ENCODE peak calls at places on chromosomes 2 and 18, in ten cellular contexts. Y, X, C, A, S, Q, G, M, F and T are unnamed samples.

GRCh38 chr2:70141754-70142589 is 48.8 kb downstream of the C2orf42 start:
- DNase-seq in Y (peak), X (peak), C (no peak), A (peak), S (peak), Q (no peak), G (peak), M (peak), F (no peak), T (no peak)

GRCh38 chr2:129050116-129050515 is 731.4 kb upstream of the HS6ST1 start:
- DNase-seq in Y (no peak), X (peak), C (no peak), A (no peak), S (no peak), Q (no peak), G (no peak), M (no peak), F (no peak), T (no peak)

GRCh38 chr2:191171708-191172355 is 21.0 kb upstream of the STAT4 start:
- DNase-seq in Y (no peak), X (no peak), C (peak), A (peak), S (no peak), Q (peak), G (no peak), M (peak), F (no peak), T (no peak)

GRCh38 chr2:223846524-223846923 is 9.1 kb upstream of the AP1S3 start:
- DNase-seq in Y (no peak), X (no peak), C (peak), A (peak), S (no peak), Q (peak), G (no peak), M (peak), F (no peak), T (no peak)

GRCh38 chr18:48080546-48080945 is 150.1 kb upstream of the SMAD2 start:
- DNase-seq in Y (no peak), X (peak), C (no peak), A (no peak), S (no peak), Q (no peak), G (no peak), M (no peak), F (no peak), T (no peak)

GRCh38 chr2:17043173-17043572 is 377.5 kb upstream of the CYRIA start:
- DNase-seq in Y (no peak), X (no peak), C (peak), A (no peak), S (no peak), Q (no peak), G (no peak), M (peak), F (no peak), T (no peak)

GRCh38 chr18:75391275-75392115 is 36.0 kb downstream of the SMIM21 start:
- DNase-seq in Y (no peak), X (no peak), C (no peak), A (no peak), S (no peak), Q (no peak), G (no peak), M (no peak), F (no peak), T (no peak)

GRCh38 chr2:165361511-165361910 is 108.0 kb upstream of the CSRNP3 start:
- DNase-seq in Y (no peak), X (no peak), C (no peak), A (no peak), S (no peak), Q (no peak), G (no peak), M (no peak), F (no peak), T (no peak)

GRCh38 chr18:49031511-49032188 is 80.9 kb upstream of the SMAD7 start:
- DNase-seq in Y (peak), X (peak), C (no peak), A (no peak), S (no peak), Q (no peak), G (no peak), M (no peak), F (peak), T (peak)

GRCh38 chr18:75111673-75112485 is 97.1 kb downstream of the PTGR3 start:
- DNase-seq in Y (no peak), X (no peak), C (peak), A (peak), S (no peak), Q (peak), G (no peak), M (no peak), F (no peak), T (no peak)

GRCh38 chr18:68676913-68677312 is 38.0 kb downstream of the TMX3 start:
- DNase-seq in Y (no peak), X (no peak), C (no peak), A (no peak), S (no peak), Q (no peak), G (no peak), M (peak), F (no peak), T (no peak)

GRCh38 chr2:120758181-120759048 is 22.7 kb downstream of the GLI2 start:
- DNase-seq in Y (peak), X (peak), C (no peak), A (no peak), S (peak), Q (no peak), G (no peak), M (peak), F (peak), T (peak)

GRCh38 chr2:74690571-74690970 is 36.5 kb downstream of the SEMA4F start:
- DNase-seq in Y (no peak), X (peak), C (peak), A (peak), S (peak), Q (peak), G (no peak), M (peak), F (no peak), T (no peak)

GRCh38 chr2:40543381-40543780 is 91.5 kb upstream of the SLC8A1 start:
- DNase-seq in Y (no peak), X (no peak), C (peak), A (no peak), S (no peak), Q (no peak), G (no peak), M (no peak), F (no peak), T (no peak)

GRCh38 chr2:140659293-140659692 is 1471.5 kb downstream of the LRP1B start:
- DNase-seq in Y (no peak), X (no peak), C (no peak), A (no peak), S (no peak), Q (peak), G (no peak), M (no peak), F (no peak), T (no peak)

GRCh38 chr18:49625021-49625691 is 63.3 kb downstream of the LIPG start:
- DNase-seq in Y (no peak), X (peak), C (no peak), A (no peak), S (no peak), Q (peak), G (no peak), M (no peak), F (no peak), T (no peak)

GRCh38 chr2:133810559-133810958 is 242.3 kb upstream of the NCKAP5 start:
- DNase-seq in Y (no peak), X (no peak), C (no peak), A (no peak), S (no peak), Q (no peak), G (no peak), M (no peak), F (no peak), T (no peak)

GRCh38 chr18:63339920-63340484 is 20.4 kb upstream of the BCL2 start:
- DNase-seq in Y (no peak), X (peak), C (peak), A (no peak), S (peak), Q (peak), G (peak), M (peak), F (no peak), T (no peak)

GRCh38 chr2:189267491-189267890 is 87.9 kb upstream of the COL5A2 start:
- DNase-seq in Y (no peak), X (no peak), C (no peak), A (no peak), S (no peak), Q (no peak), G (no peak), M (no peak), F (no peak), T (no peak)

GRCh38 chr2:1713156-1713838 is 31.0 kb downstream of the PXDN start:
- DNase-seq in Y (no peak), X (no peak), C (no peak), A (no peak), S (no peak), Q (no peak), G (no peak), M (no peak), F (no peak), T (no peak)

GRCh38 chr2:155947069-155947468 is 385.5 kb downstream of the NR4A2 start:
- DNase-seq in Y (no peak), X (no peak), C (no peak), A (no peak), S (no peak), Q (no peak), G (no peak), M (no peak), F (no peak), T (no peak)

GRCh38 chr2:147025611-147026010 is 819.2 kb upstream of the ACVR2A start:
- DNase-seq in Y (no peak), X (no peak), C (peak), A (no peak), S (no peak), Q (peak), G (no peak), M (peak), F (no peak), T (no peak)

GRCh38 chr2:50975546-50975945 is 56.4 kb downstream of the NRXN1 start:
- DNase-seq in Y (no peak), X (no peak), C (no peak), A (no peak), S (no peak), Q (no peak), G (no peak), M (no peak), F (no peak), T (no peak)

GRCh38 chr2:12202301-12202700 is 455.9 kb downstream of the LPIN1 start:
- DNase-seq in Y (no peak), X (no peak), C (no peak), A (no peak), S (no peak), Q (no peak), G (no peak), M (peak), F (no peak), T (no peak)

GRCh38 chr2:160596431-160596830 is 102.8 kb upstream of the RBMS1 start:
- DNase-seq in Y (no peak), X (no peak), C (no peak), A (no peak), S (no peak), Q (no peak), G (no peak), M (peak), F (no peak), T (no peak)

GRCh38 chr2:205902041-205902898 is 183.7 kb downstream of the INO80D start:
- DNase-seq in Y (no peak), X (no peak), C (peak), A (no peak), S (no peak), Q (peak), G (no peak), M (peak), F (no peak), T (no peak)

GRCh38 chr2:210224660-210225460 is at the start of gene ACADL:
- DNase-seq in Y (peak), X (peak), C (peak), A (peak), S (peak), Q (peak), G (no peak), M (peak), F (peak), T (no peak)

GRCh38 chr2:201984800-201985525 is 48.7 kb upstream of the FZD7 start:
- DNase-seq in Y (peak), X (no peak), C (no peak), A (no peak), S (no peak), Q (no peak), G (no peak), M (no peak), F (no peak), T (no peak)

GRCh38 chr18:42261731-42262130 is 306.7 kb downstream of the PIK3C3 start:
- DNase-seq in Y (no peak), X (no peak), C (no peak), A (no peak), S (no peak), Q (no peak), G (no peak), M (no peak), F (no peak), T (no peak)
- TF ChIP-seq CTCF in Y (no peak), X (no peak), C (no peak), A (no peak), S (no peak), Q (no peak), G (no peak), M (no peak), F (no peak), T (no peak)

DNA sequence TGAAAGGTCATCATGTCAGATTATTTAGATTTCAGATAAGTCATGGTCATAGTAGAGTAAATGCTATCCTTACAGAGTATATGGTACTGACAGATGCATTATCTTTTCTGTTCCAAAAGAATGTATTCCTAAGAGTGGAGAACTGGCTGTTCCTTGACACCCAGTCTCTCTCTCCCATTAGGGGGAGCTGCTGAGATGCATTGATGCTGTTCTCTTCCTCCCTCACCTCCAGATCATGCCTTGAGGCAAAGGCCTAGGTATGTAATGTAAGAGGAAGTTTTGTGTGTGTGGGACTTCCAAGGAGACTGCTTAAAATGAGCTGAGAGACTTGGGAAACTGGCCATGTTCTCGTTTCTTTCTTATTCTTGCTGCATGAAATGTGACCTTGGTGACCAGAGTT is 979.5 kb upstream of the CELF4 start:
- DNase-seq in Y (no peak), X (peak), C (peak), A (no peak), S (peak), Q (peak), G (no peak), M (no peak), F (no peak), T (no peak)
- TF ChIP-seq CTCF in Y (no peak), X (peak), C (peak), A (no peak), S (peak), Q (peak), G (no peak), M (no peak), F (no peak), T (no peak)

DNA sequence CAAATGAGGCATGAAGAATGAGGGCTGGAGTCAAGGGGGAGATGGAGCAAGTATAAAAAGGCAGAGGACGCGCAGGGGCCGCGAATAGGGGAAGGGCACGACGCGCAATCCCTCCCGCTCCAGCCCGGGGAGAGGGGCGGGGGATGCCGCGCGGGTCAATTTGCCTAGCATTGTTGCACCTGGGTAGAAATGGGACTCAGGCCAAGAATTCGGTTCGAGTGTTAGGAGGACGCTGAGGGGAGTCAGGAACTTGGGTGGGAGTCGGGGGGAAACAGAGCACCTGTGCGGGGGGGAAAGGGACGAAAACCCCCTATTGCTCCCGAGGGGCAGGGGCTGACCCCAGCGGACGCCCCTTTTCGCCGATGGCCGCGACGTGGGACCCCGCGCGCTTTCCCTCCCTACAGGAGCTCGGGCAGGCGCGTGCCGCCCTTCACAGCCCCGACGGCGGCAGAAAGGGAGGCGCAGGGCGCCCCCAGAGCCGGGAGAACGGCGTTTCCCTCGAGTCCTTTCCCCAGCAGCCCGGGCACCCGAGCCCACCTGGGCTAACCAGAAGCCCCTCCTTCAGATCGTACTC is 425 bp downstream of the PAIP2B start:
- DNase-seq in Y (peak), X (peak), C (no peak), A (peak), S (peak), Q (peak), G (peak), M (no peak), F (peak), T (peak)
- TF ChIP-seq CTCF in Y (no peak), X (peak), C (peak), A (peak), S (no peak), Q (peak), G (no peak), M (no peak), F (peak), T (peak)

DNA sequence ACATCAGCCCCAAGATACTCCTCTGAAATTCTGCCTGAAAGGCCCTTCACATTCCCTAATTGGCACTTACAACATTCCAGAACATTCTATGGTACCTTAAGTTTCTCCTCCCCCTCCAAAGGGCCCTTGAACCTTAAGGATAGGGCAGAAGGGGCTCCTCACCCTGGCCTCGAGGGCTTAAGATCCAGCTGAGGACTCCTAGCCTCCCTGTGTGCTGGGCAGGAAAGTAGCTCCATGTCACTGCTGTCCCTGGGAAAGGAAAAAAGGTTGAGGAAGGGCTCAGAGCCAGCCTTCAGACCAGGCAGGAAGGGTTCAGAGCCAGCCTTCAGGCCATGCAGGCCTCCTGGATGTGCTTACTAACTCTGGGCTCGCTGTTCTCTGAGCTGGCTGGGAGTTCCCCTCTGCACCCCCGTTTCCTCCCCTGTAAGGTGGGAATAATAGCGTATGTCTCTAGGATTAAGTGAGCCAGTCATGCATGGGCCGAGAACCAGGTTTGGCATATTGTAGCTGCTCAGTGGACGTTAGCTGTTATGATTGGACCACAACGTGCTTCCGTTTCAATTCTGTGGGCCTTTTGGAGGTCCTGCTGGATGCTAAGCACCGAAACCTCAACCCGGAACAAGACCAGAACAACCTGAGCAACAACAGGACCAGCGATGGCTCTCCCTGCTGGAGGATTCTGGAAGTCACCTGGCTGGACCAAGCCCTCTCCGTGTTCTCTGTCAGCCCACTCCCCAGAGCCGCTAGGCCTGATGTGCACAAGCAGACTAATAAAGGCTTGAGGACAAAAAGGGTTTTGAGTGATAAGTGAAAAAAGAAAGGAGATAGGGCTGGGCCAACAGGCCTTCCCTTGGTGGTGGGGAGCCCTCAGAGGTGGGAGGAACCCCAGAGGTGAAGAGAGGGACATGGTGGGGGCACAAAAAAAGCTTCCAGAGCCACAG is 1.0 kb upstream of the B3GNT7 start:
- DNase-seq in Y (no peak), X (peak), C (no peak), A (no peak), S (no peak), Q (peak), G (no peak), M (no peak), F (no peak), T (no peak)
- TF ChIP-seq CTCF in Y (no peak), X (peak), C (peak), A (no peak), S (no peak), Q (peak), G (no peak), M (peak), F (peak), T (peak)

GRCh38 chr2:36322108-36322507 is 33.5 kb upstream of the CRIM1 start:
- DNase-seq in Y (no peak), X (no peak), C (peak), A (peak), S (no peak), Q (peak), G (no peak), M (peak), F (no peak), T (no peak)

DNA sequence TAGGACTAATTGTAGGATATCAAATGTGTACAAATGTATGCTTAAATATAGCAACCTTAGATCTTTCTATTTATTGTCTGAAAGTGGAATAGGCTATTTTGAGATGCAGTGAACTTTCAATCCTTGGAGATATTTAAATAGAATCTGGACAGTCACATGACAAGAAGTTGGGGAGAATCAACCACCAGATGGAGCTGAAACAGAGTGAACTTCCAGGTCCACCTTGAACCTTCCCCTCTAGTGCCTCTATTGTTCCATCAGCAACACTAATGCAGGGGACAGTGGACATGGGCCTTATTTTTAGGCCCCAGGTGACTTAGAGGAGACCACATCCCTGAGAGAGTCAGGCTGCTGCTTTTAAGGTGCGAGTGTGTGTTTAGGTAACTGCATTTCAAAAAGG is 37.0 kb upstream of the CRIM1 start:
- DNase-seq in Y (no peak), X (no peak), C (peak), A (no peak), S (no peak), Q (peak), G (no peak), M (peak), F (no peak), T (no peak)
- TF ChIP-seq CTCF in Y (no peak), X (peak), C (peak), A (no peak), S (no peak), Q (peak), G (no peak), M (peak), F (no peak), T (peak)